ENCODE peak calls at places on chromosomes 12 and 14, in eight cellular contexts. Y is PC-3, B is neural progenitor cell, L is hepatocyte, E is GM23338, C is HCT116, S is GM23248, P is OCI-LY7. O is an unnamed sample.

GRCh38 chr14:32938719-32939253 is at the start of gene NPAS3:
- DNase-seq in Y (no peak), B (peak; percentile 73), L (peak; percentile 35), E (peak; percentile 30), C (no peak), S (peak; percentile 56), P (no peak), O (no peak)

GRCh38 chr12:104520242-104520900 is 63.6 kb downstream of the CHST11 start:
- DNase-seq in Y (no peak), B (no peak), L (no peak), E (no peak), C (no peak), S (no peak), P (peak; percentile 79), O (no peak)

GRCh38 chr14:32407170-32407569 is 78.1 kb downstream of the AKAP6 start:
- DNase-seq in Y (no peak), B (no peak), L (no peak), E (no peak), C (no peak), S (no peak), P (no peak), O (no peak)

GRCh38 chr12:591167-591570 is 72.1 kb downstream of the NINJ2 start:
- DNase-seq in Y (no peak), B (no peak), L (no peak), E (peak; percentile 28), C (no peak), S (no peak), P (no peak), O (no peak)

GRCh38 chr14:63853831-63854293 is 1.1 kb downstream of the SYNE2 start:
- DNase-seq in Y (peak; percentile 73), B (peak; percentile 68), L (peak; percentile 72), E (peak; percentile 46), C (no peak), S (peak; percentile 74), P (peak; percentile 76), O (peak; percentile 50)

GRCh38 chr12:102407776-102408486 is 72.4 kb downstream of the IGF1 start:
- DNase-seq in Y (no peak), B (no peak), L (no peak), E (no peak), C (no peak), S (peak; percentile 19), P (no peak), O (no peak)

GRCh38 chr14:71108398-71109114 is 201.3 kb downstream of the PCNX1 start:
- DNase-seq in Y (no peak), B (no peak), L (no peak), E (no peak), C (no peak), S (no peak), P (no peak), O (no peak)

GRCh38 chr12:846376-846775 is 94.0 kb downstream of the WNK1 start:
- DNase-seq in Y (no peak), B (no peak), L (no peak), E (no peak), C (no peak), S (no peak), P (no peak), O (no peak)

GRCh38 chr12:49674318-49674985 is 32.8 kb downstream of the FMNL3 start:
- DNase-seq in Y (no peak), B (no peak), L (no peak), E (no peak), C (no peak), S (peak; percentile 64), P (no peak), O (no peak)

GRCh38 chr14:90495357-90496276 is 98.8 kb downstream of the CALM1 start:
- DNase-seq in Y (peak; percentile 69), B (peak; percentile 94), L (peak; percentile 90), E (peak; percentile 96), C (no peak), S (peak; percentile 75), P (peak; percentile 58), O (peak; percentile 45)

GRCh38 chr14:89616425-89617141 is 199.6 kb upstream of the FOXN3 start:
- DNase-seq in Y (no peak), B (no peak), L (peak; percentile 28), E (peak; percentile 75), C (no peak), S (peak; percentile 62), P (peak; percentile 67), O (peak; percentile 51)

GRCh38 chr14:20722016-20722415 is 23.7 kb upstream of the EDDM3A start:
- DNase-seq in Y (no peak), B (no peak), L (no peak), E (no peak), C (no peak), S (no peak), P (no peak), O (no peak)

GRCh38 chr14:20719777-20720176 is 25.9 kb upstream of the EDDM3A start:
- DNase-seq in Y (peak; percentile 40), B (no peak), L (peak; percentile 58), E (no peak), C (no peak), S (no peak), P (no peak), O (no peak)

GRCh38 chr14:20720741-20721140 is 24.9 kb upstream of the EDDM3A start:
- DNase-seq in Y (no peak), B (no peak), L (no peak), E (no peak), C (no peak), S (no peak), P (no peak), O (no peak)

GRCh38 chr14:20723458-20723857 is 22.2 kb upstream of the EDDM3A start:
- DNase-seq in Y (no peak), B (no peak), L (no peak), E (peak; percentile 66), C (no peak), S (no peak), P (no peak), O (no peak)
- TF ChIP-seq EZH2phosphoT487 in Y (no peak), B (no peak), L (no peak), E (no peak), C (no peak), S (no peak), P (no peak), O (no peak)

DNA sequence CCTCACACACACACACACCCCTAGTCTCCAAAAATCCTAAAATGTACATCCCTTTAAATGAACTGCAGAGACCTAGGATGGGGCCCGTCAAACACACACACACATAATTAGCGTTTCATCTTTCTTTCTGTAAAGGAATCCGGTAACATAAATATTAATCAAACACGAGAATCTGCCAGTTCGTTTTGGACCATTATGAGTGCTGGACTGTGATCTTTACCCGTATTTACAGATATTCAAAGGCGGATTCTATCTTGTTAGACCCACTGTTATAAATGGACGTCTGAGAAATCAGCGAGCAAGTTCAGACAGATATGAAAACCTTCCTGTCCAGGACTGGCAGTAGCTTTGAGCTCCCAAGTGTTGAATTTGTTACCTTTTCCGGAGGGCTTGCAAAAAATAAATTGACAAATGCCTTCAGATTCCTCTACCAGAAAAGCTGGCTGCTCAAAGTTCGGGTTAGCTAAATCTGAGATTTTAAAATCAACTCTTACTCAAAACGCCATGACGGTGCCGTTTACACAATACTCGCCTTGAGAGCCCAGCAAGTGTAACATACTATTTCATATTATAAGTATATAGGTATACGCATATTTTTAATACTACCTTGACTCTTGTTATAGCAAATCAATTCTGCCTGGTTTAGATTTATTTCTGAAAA is 27.6 kb downstream of the BCL11B start:
- DNase-seq in Y (no peak), B (no peak), L (no peak), E (no peak), C (no peak), S (no peak), P (no peak), O (no peak)
- TF ChIP-seq EZH2phosphoT487 in Y (no peak), B (no peak), L (no peak), E (no peak), C (no peak), S (no peak), P (no peak), O (no peak)

DNA sequence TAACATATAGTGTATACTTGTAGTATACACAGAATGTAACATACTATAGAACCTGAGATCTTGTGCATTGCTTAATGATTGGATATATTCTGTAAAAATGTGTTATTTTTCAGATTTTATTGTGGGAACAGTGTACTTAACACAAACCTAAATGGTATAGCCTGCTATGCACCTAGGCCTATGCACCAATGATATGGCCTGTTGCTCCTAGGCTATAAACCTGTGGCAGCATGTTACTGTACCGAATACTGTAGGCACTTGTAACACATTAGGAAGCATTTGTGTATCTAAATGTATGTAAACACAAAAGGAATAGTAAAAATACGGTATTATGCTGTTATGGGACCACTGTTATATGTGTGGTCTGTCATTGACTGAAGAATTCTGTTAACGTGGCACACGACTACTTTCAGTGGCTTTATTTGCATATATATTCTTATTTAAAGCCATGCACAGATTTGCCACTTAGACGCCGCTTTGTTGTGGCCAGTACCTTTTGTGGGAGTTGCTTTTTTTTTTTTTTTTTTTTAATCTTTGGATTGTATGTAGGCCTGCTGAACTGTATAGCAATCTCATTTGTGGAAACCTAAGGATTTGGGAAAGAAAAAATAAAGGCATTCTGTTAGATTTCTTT is 7.4 kb downstream of the PAPOLA start:
- DNase-seq in Y (no peak), B (no peak), L (no peak), E (no peak), C (no peak), S (no peak), P (no peak), O (peak; percentile 71)
- TF ChIP-seq EZH2phosphoT487 in Y (no peak), B (no peak), L (no peak), E (no peak), C (no peak), S (no peak), P (no peak), O (no peak)

GRCh38 chr14:54776361-54777001 is 126.1 kb downstream of the GCH1 start:
- DNase-seq in Y (no peak), B (no peak), L (no peak), E (no peak), C (no peak), S (peak; percentile 86), P (no peak), O (no peak)
- TF ChIP-seq EZH2phosphoT487 in Y (no peak), B (no peak), L (no peak), E (no peak), C (no peak), S (no peak), P (no peak), O (no peak)

DNA sequence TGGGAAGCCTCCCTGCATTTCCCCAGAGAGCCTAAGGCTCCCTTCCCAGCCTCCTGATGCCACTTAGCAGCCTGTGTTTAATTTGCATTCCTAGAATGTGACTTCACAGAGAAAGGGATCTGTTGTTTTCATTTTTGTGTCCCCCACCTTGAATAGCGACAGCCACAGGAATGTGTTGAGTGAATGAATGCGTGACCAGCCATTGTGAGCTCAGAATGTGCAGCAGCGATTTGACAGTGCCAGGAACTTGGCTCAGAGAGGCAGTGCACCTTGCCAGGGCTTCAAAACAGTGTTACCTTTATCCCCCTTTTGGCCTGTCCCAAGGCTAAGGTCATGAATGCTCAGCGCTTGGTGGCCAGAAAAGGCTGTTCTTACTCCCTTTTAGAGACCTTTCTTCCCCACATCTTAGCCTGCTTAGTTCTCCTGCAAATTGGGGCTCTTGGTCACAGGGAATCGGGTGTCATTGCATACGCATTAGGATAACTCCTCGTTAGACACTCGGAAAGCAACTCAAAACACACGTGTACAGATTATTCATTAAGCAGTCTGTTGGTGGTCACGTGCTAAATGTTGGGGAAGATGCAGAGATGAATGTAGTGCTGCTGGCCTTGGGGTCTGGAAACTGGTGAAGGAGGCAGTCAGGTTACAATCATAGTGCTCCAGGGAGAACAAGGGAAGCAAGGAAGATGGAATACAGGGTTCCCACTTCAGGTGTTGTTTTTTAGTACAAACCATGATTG is 9.8 kb downstream of the NTF3 start:
- DNase-seq in Y (peak; percentile 44), B (peak; percentile 60), L (no peak), E (peak; percentile 64), C (no peak), S (peak; percentile 70), P (no peak), O (no peak)
- TF ChIP-seq EZH2phosphoT487 in Y (no peak), B (no peak), L (no peak), E (no peak), C (no peak), S (no peak), P (no peak), O (no peak)

O was measured in MM.1S.